ENCODE peak calls at places on chromosomes 5 and 9, in ten cellular contexts. One of them, this sample, is unnamed.

GRCh38 chr9:136550439-136551085 is 4.7 kb upstream of the NOTCH1 start:
- DNase-seq in fibroblast of villous mesenchyme: no peak
- DNase-seq in thyroid gland: no peak
- DNase-seq in aorta: no peak
- DNase-seq in AG04450: no peak
- DNase-seq in upper lobe of right lung: no peak
- DNase-seq in left ventricle myocardium inferior: no peak
- DNase-seq in A549: no peak
- DNase-seq in AG09309: no peak
- DNase-seq in sigmoid colon: no peak
- DNase-seq in this sample: no peak

GRCh38 chr9:13351768-13352386 is 72.4 kb upstream of the MPDZ start:
- DNase-seq in left ventricle myocardium inferior: no peak
- DNase-seq in thyroid gland: no peak
- DNase-seq in AG04450: peak
- DNase-seq in aorta: no peak
- DNase-seq in AG09309: peak
- DNase-seq in fibroblast of villous mesenchyme: peak
- DNase-seq in upper lobe of right lung: no peak
- DNase-seq in A549: peak
- DNase-seq in sigmoid colon: no peak
- DNase-seq in this sample: peak

GRCh38 chr9:137296214-137297059 is 5.6 kb downstream of the NRARP start:
- DNase-seq in left ventricle myocardium inferior: peak
- DNase-seq in fibroblast of villous mesenchyme: peak
- DNase-seq in AG04450: no peak
- DNase-seq in aorta: no peak
- DNase-seq in A549: peak
- DNase-seq in sigmoid colon: no peak
- DNase-seq in upper lobe of right lung: peak
- DNase-seq in thyroid gland: no peak
- DNase-seq in AG09309: no peak
- DNase-seq in this sample: no peak

GRCh38 chr5:150000990-150001659 is 586 bp downstream of the HMGXB3 start:
- DNase-seq in thyroid gland: peak
- DNase-seq in AG09309: no peak
- DNase-seq in left ventricle myocardium inferior: peak
- DNase-seq in aorta: peak
- DNase-seq in fibroblast of villous mesenchyme: peak
- DNase-seq in upper lobe of right lung: peak
- DNase-seq in AG04450: no peak
- DNase-seq in sigmoid colon: peak
- DNase-seq in A549: peak
- DNase-seq in this sample: no peak

GRCh38 chr5:147415663-147416062 is 94.2 kb downstream of the DPYSL3 start:
- DNase-seq in A549: no peak
- DNase-seq in upper lobe of right lung: no peak
- DNase-seq in left ventricle myocardium inferior: no peak
- DNase-seq in thyroid gland: no peak
- DNase-seq in fibroblast of villous mesenchyme: no peak
- DNase-seq in AG09309: no peak
- DNase-seq in aorta: no peak
- DNase-seq in sigmoid colon: no peak
- DNase-seq in AG04450: no peak
- DNase-seq in this sample: no peak

GRCh38 chr9:137453643-137454081 is 5.5 kb downstream of the NSMF start:
- DNase-seq in AG09309: no peak
- DNase-seq in upper lobe of right lung: peak
- DNase-seq in A549: peak
- DNase-seq in left ventricle myocardium inferior: peak
- DNase-seq in AG04450: peak
- DNase-seq in aorta: peak
- DNase-seq in sigmoid colon: peak
- DNase-seq in fibroblast of villous mesenchyme: peak
- DNase-seq in thyroid gland: peak
- DNase-seq in this sample: peak

GRCh38 chr9:113854310-113854709 is 21.8 kb upstream of the ZNF618 start:
- DNase-seq in AG09309: no peak
- DNase-seq in AG04450: no peak
- DNase-seq in sigmoid colon: no peak
- DNase-seq in A549: no peak
- DNase-seq in thyroid gland: peak
- DNase-seq in fibroblast of villous mesenchyme: no peak
- DNase-seq in upper lobe of right lung: no peak
- DNase-seq in left ventricle myocardium inferior: no peak
- DNase-seq in aorta: no peak
- DNase-seq in this sample: no peak

GRCh38 chr9:113542741-113543140 is 79.2 kb downstream of the RGS3 start:
- DNase-seq in thyroid gland: no peak
- DNase-seq in upper lobe of right lung: no peak
- DNase-seq in AG09309: no peak
- DNase-seq in aorta: no peak
- DNase-seq in AG04450: no peak
- DNase-seq in left ventricle myocardium inferior: no peak
- DNase-seq in fibroblast of villous mesenchyme: no peak
- DNase-seq in A549: no peak
- DNase-seq in sigmoid colon: peak
- DNase-seq in this sample: no peak

GRCh38 chr9:134024828-134025605 is at the start of gene BRD3OS:
- DNase-seq in sigmoid colon: peak
- DNase-seq in aorta: peak
- DNase-seq in AG09309: peak
- DNase-seq in left ventricle myocardium inferior: peak
- DNase-seq in fibroblast of villous mesenchyme: peak
- DNase-seq in AG04450: peak
- DNase-seq in thyroid gland: peak
- DNase-seq in A549: peak
- DNase-seq in upper lobe of right lung: peak
- DNase-seq in this sample: peak

GRCh38 chr9:37511006-37511714 is 25.4 kb downstream of the POLR1E start:
- DNase-seq in thyroid gland: peak
- DNase-seq in fibroblast of villous mesenchyme: no peak
- DNase-seq in upper lobe of right lung: peak
- DNase-seq in aorta: peak
- DNase-seq in AG09309: no peak
- DNase-seq in AG04450: no peak
- DNase-seq in A549: peak
- DNase-seq in sigmoid colon: no peak
- DNase-seq in left ventricle myocardium inferior: no peak
- DNase-seq in this sample: no peak

GRCh38 chr9:90799271-90799860 is 2.3 kb upstream of the SYK start:
- DNase-seq in aorta: no peak
- DNase-seq in sigmoid colon: no peak
- DNase-seq in AG09309: no peak
- DNase-seq in AG04450: no peak
- DNase-seq in A549: no peak
- DNase-seq in upper lobe of right lung: no peak
- DNase-seq in fibroblast of villous mesenchyme: no peak
- DNase-seq in left ventricle myocardium inferior: no peak
- DNase-seq in thyroid gland: no peak
- DNase-seq in this sample: no peak

GRCh38 chr5:120463991-120464626 is at the start of gene PRR16:
- DNase-seq in fibroblast of villous mesenchyme: peak
- DNase-seq in A549: peak
- DNase-seq in sigmoid colon: peak
- DNase-seq in thyroid gland: peak
- DNase-seq in aorta: peak
- DNase-seq in AG09309: no peak
- DNase-seq in AG04450: no peak
- DNase-seq in upper lobe of right lung: peak
- DNase-seq in left ventricle myocardium inferior: peak
- DNase-seq in this sample: no peak

GRCh38 chr9:109504689-109505088 is 6.6 kb upstream of the PTPN3 start:
- DNase-seq in A549: no peak
- DNase-seq in upper lobe of right lung: no peak
- DNase-seq in fibroblast of villous mesenchyme: no peak
- DNase-seq in sigmoid colon: no peak
- DNase-seq in AG09309: no peak
- DNase-seq in left ventricle myocardium inferior: no peak
- DNase-seq in aorta: no peak
- DNase-seq in thyroid gland: no peak
- DNase-seq in AG04450: no peak
- DNase-seq in this sample: no peak

GRCh38 chr5:25255128-25255527 is 610.4 kb upstream of the CDH10 start:
- DNase-seq in fibroblast of villous mesenchyme: no peak
- DNase-seq in A549: peak
- DNase-seq in AG04450: no peak
- DNase-seq in AG09309: no peak
- DNase-seq in aorta: no peak
- DNase-seq in left ventricle myocardium inferior: no peak
- DNase-seq in thyroid gland: no peak
- DNase-seq in upper lobe of right lung: no peak
- DNase-seq in sigmoid colon: no peak
- DNase-seq in this sample: no peak

GRCh38 chr5:103111458-103111857 is 8.5 kb downstream of the GIN1 start:
- DNase-seq in left ventricle myocardium inferior: no peak
- DNase-seq in sigmoid colon: no peak
- DNase-seq in aorta: no peak
- DNase-seq in upper lobe of right lung: no peak
- DNase-seq in AG04450: no peak
- DNase-seq in thyroid gland: no peak
- DNase-seq in fibroblast of villous mesenchyme: no peak
- DNase-seq in AG09309: no peak
- DNase-seq in A549: no peak
- DNase-seq in this sample: no peak

GRCh38 chr5:456351-457194 is 13.6 kb downstream of the EXOC3 start:
- DNase-seq in fibroblast of villous mesenchyme: no peak
- DNase-seq in A549: no peak
- DNase-seq in thyroid gland: peak
- DNase-seq in upper lobe of right lung: peak
- DNase-seq in aorta: peak
- DNase-seq in AG09309: no peak
- DNase-seq in AG04450: no peak
- DNase-seq in left ventricle myocardium inferior: peak
- DNase-seq in sigmoid colon: peak
- DNase-seq in this sample: no peak

GRCh38 chr9:92276223-92277007 is 17.1 kb downstream of the IARS1 start:
- DNase-seq in upper lobe of right lung: no peak
- DNase-seq in fibroblast of villous mesenchyme: peak
- DNase-seq in aorta: no peak
- DNase-seq in AG04450: no peak
- DNase-seq in left ventricle myocardium inferior: no peak
- DNase-seq in sigmoid colon: no peak
- DNase-seq in thyroid gland: no peak
- DNase-seq in A549: no peak
- DNase-seq in AG09309: no peak
- DNase-seq in this sample: no peak

GRCh38 chr9:35179347-35180271 is 17.8 kb downstream of the UNC13B start:
- DNase-seq in A549: peak
- DNase-seq in upper lobe of right lung: no peak
- DNase-seq in thyroid gland: no peak
- DNase-seq in fibroblast of villous mesenchyme: no peak
- DNase-seq in left ventricle myocardium inferior: no peak
- DNase-seq in sigmoid colon: no peak
- DNase-seq in aorta: no peak
- DNase-seq in AG04450: no peak
- DNase-seq in AG09309: no peak
- DNase-seq in this sample: no peak

GRCh38 chr9:128097156-128098016 is 29.4 kb downstream of the SLC25A25 start:
- DNase-seq in upper lobe of right lung: no peak
- DNase-seq in sigmoid colon: no peak
- DNase-seq in left ventricle myocardium inferior: no peak
- DNase-seq in AG04450: no peak
- DNase-seq in A549: no peak
- DNase-seq in AG09309: no peak
- DNase-seq in thyroid gland: no peak
- DNase-seq in fibroblast of villous mesenchyme: no peak
- DNase-seq in aorta: peak
- DNase-seq in this sample: no peak
- H3K4me3 ChIP-seq in upper lobe of right lung: peak
- H3K4me3 ChIP-seq in sigmoid colon: no peak
- H3K4me3 ChIP-seq in left ventricle myocardium inferior: peak
- H3K4me3 ChIP-seq in AG04450: no peak
- H3K4me3 ChIP-seq in A549: peak
- H3K4me3 ChIP-seq in AG09309: no peak
- H3K4me3 ChIP-seq in thyroid gland: no peak
- H3K4me3 ChIP-seq in fibroblast of villous mesenchyme: no peak
- H3K4me3 ChIP-seq in aorta: no peak
- H3K4me3 ChIP-seq in this sample: no peak

DNA sequence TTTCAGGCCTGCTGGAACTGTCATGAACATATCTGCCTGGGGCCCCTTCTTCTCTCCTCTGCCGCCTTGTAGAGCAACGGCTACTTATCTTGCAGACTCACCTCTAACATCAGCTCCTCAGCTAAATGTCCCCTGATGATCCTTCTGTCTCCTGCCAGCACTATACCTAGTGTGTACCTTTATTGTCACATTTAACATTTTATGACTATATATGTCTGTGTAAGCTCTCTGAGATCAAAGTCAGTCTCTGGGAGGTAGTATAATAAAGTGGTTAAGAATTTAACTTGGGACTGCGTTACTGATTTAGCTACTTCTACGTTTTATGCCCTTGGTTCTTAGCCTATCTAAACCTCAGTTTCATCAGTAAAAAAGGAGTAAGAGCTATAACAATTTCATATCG is 2.2 kb downstream of the TMED7 start:
- DNase-seq in upper lobe of right lung: no peak
- DNase-seq in left ventricle myocardium inferior: no peak
- DNase-seq in thyroid gland: no peak
- DNase-seq in sigmoid colon: no peak
- DNase-seq in A549: no peak
- DNase-seq in aorta: no peak
- DNase-seq in AG04450: no peak
- DNase-seq in AG09309: no peak
- DNase-seq in fibroblast of villous mesenchyme: no peak
- DNase-seq in this sample: no peak
- H3K4me3 ChIP-seq in upper lobe of right lung: peak
- H3K4me3 ChIP-seq in left ventricle myocardium inferior: peak
- H3K4me3 ChIP-seq in thyroid gland: no peak
- H3K4me3 ChIP-seq in sigmoid colon: no peak
- H3K4me3 ChIP-seq in A549: no peak
- H3K4me3 ChIP-seq in aorta: peak
- H3K4me3 ChIP-seq in AG04450: peak
- H3K4me3 ChIP-seq in AG09309: peak
- H3K4me3 ChIP-seq in fibroblast of villous mesenchyme: peak
- H3K4me3 ChIP-seq in this sample: peak

GRCh38 chr9:121938621-121939020 is 154.5 kb downstream of the TTLL11 start:
- DNase-seq in left ventricle myocardium inferior: no peak
- DNase-seq in sigmoid colon: no peak
- DNase-seq in AG09309: no peak
- DNase-seq in aorta: no peak
- DNase-seq in fibroblast of villous mesenchyme: no peak
- DNase-seq in upper lobe of right lung: no peak
- DNase-seq in A549: no peak
- DNase-seq in AG04450: no peak
- DNase-seq in thyroid gland: no peak
- DNase-seq in this sample: no peak
- H3K4me3 ChIP-seq in left ventricle myocardium inferior: no peak
- H3K4me3 ChIP-seq in sigmoid colon: no peak
- H3K4me3 ChIP-seq in AG09309: no peak
- H3K4me3 ChIP-seq in aorta: no peak
- H3K4me3 ChIP-seq in fibroblast of villous mesenchyme: no peak
- H3K4me3 ChIP-seq in upper lobe of right lung: no peak
- H3K4me3 ChIP-seq in A549: no peak
- H3K4me3 ChIP-seq in AG04450: no peak
- H3K4me3 ChIP-seq in thyroid gland: no peak
- H3K4me3 ChIP-seq in this sample: no peak

DNA sequence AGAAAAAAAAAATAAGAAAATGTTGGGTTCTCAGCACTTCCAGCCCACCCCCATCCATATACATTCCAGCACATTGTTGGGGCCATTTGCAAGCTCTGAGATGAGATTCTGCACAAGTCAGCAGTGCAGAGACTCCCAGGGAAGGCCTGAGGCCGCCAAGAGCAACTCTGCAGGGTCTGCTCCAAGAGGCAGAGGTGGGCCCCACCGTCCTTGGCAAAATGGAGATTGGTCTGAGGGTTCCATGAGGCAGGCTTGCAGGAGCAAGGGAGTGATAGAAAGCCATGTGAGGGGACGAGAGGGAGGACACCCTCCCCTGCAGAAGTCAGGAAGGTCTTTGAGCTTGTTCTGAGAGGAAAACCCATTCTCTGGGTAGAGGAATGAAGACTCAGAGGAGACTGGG is 51.9 kb upstream of the SAP30L start:
- DNase-seq in fibroblast of villous mesenchyme: no peak
- DNase-seq in aorta: no peak
- DNase-seq in sigmoid colon: no peak
- DNase-seq in A549: no peak
- DNase-seq in upper lobe of right lung: no peak
- DNase-seq in left ventricle myocardium inferior: no peak
- DNase-seq in AG09309: no peak
- DNase-seq in AG04450: no peak
- DNase-seq in thyroid gland: no peak
- DNase-seq in this sample: no peak
- H3K4me3 ChIP-seq in fibroblast of villous mesenchyme: no peak
- H3K4me3 ChIP-seq in aorta: no peak
- H3K4me3 ChIP-seq in sigmoid colon: no peak
- H3K4me3 ChIP-seq in A549: no peak
- H3K4me3 ChIP-seq in upper lobe of right lung: no peak
- H3K4me3 ChIP-seq in left ventricle myocardium inferior: no peak
- H3K4me3 ChIP-seq in AG09309: no peak
- H3K4me3 ChIP-seq in AG04450: no peak
- H3K4me3 ChIP-seq in thyroid gland: no peak
- H3K4me3 ChIP-seq in this sample: no peak

This sample was measured in skeletal muscle cell.